ENCODE peak calls at places on chromosomes 12 and 14, in four cellular contexts. Q, M, A and N are unnamed samples.

GRCh38 chr14:67418368-67419174 is 6.6 kb upstream of the PLEK2 start:
- DNase-seq in Q (no peak), M (no peak), A (no peak), N (no peak)

GRCh38 chr12:110007874-110008273 is 8.6 kb downstream of the ANKRD13A start:
- DNase-seq in Q (no peak), M (no peak), A (no peak), N (no peak)

GRCh38 chr14:102785598-102785963 is 8.3 kb downstream of the TRAF3 start:
- DNase-seq in Q (no peak), M (no peak), A (no peak), N (no peak)

GRCh38 chr12:31362759-31363415 is 36.9 kb upstream of the SINHCAF start:
- DNase-seq in Q (peak), M (no peak), A (no peak), N (peak)

GRCh38 chr14:103692871-103693270 is 22.4 kb downstream of the XRCC3 start:
- DNase-seq in Q (no peak), M (no peak), A (no peak), N (no peak)

GRCh38 chr12:118694128-118694775 is 287.1 kb upstream of the SRRM4 start:
- DNase-seq in Q (no peak), M (no peak), A (peak), N (no peak)

GRCh38 chr14:28243600-28243999 is 523.0 kb upstream of the FOXG1 start:
- DNase-seq in Q (no peak), M (peak), A (no peak), N (no peak)

GRCh38 chr14:30223385-30223785 is 295.7 kb upstream of the PRKD1 start:
- DNase-seq in Q (no peak), M (peak), A (no peak), N (no peak)

GRCh38 chr14:63269561-63270225 is 49.0 kb downstream of the GPHB5 start:
- DNase-seq in Q (no peak), M (peak), A (no peak), N (no peak)

GRCh38 chr12:42326466-42327226 is 679 bp downstream of the PPHLN1 start:
- DNase-seq in Q (peak), M (peak), A (peak), N (no peak)

GRCh38 chr14:49461529-49462401 is 124.4 kb downstream of the RPS29 start:
- DNase-seq in Q (peak), M (peak), A (no peak), N (peak)

GRCh38 chr12:67655829-67656614 is 7.5 kb downstream of the DYRK2 start:
- DNase-seq in Q (no peak), M (no peak), A (no peak), N (no peak)

GRCh38 chr14:69325086-69325485 is 65.1 kb downstream of the GALNT16 start:
- DNase-seq in Q (no peak), M (no peak), A (no peak), N (no peak)

GRCh38 chr12:27289414-27289813 is 43.2 kb upstream of the BMAL2 start:
- DNase-seq in Q (no peak), M (no peak), A (no peak), N (no peak)

GRCh38 chr12:105219261-105220018 is 16.5 kb downstream of the APPL2 start:
- DNase-seq in Q (no peak), M (no peak), A (no peak), N (no peak)

GRCh38 chr12:62817556-62818271 is 117.2 kb downstream of the PPM1H start:
- DNase-seq in Q (no peak), M (peak), A (peak), N (no peak)

GRCh38 chr14:55581011-55581806 is 1.2 kb downstream of the KTN1 start:
- DNase-seq in Q (peak), M (peak), A (peak), N (peak)

GRCh38 chr14:36294543-36294942 is 25.9 kb downstream of the MBIP start:
- DNase-seq in Q (no peak), M (no peak), A (no peak), N (no peak)

GRCh38 chr12:56337753-56338221 is 897 bp upstream of the IL23A start:
- DNase-seq in Q (no peak), M (no peak), A (no peak), N (peak)

GRCh38 chr12:43653917-43654316 is 101.9 kb upstream of the ADAMTS20 start:
- DNase-seq in Q (no peak), M (no peak), A (no peak), N (no peak)

GRCh38 chr12:85951823-85952222 is 77.7 kb downstream of the NTS start:
- DNase-seq in Q (no peak), M (peak), A (no peak), N (no peak)

GRCh38 chr12:646303-647038 is 16.8 kb downstream of the NINJ2 start:
- DNase-seq in Q (no peak), M (peak), A (no peak), N (no peak)

GRCh38 chr14:23550827-23551265 is 719 bp downstream of the ZFHX2 start:
- DNase-seq in Q (no peak), M (no peak), A (no peak), N (no peak)

GRCh38 chr12:20451759-20452158 is 83.4 kb downstream of the PDE3A start:
- DNase-seq in Q (no peak), M (peak), A (no peak), N (no peak)

GRCh38 chr14:74867673-74868072 is 8.3 kb downstream of the PROX2 start:
- DNase-seq in Q (no peak), M (no peak), A (peak), N (peak)

GRCh38 chr14:76201162-76201561 is 49.4 kb downstream of the GPATCH2L start:
- DNase-seq in Q (no peak), M (peak), A (no peak), N (no peak)

GRCh38 chr12:203462-204260 is 10.3 kb downstream of the SLC6A12 start:
- DNase-seq in Q (no peak), M (no peak), A (peak), N (no peak)

GRCh38 chr12:95942532-95943230 is at the start of gene CCDC38:
- DNase-seq in Q (peak), M (peak), A (peak), N (peak)

GRCh38 chr12:123131879-123132402 is 18.9 kb downstream of the PITPNM2 start:
- DNase-seq in Q (no peak), M (no peak), A (peak), N (peak)

GRCh38 chr12:14327717-14328116 is 37.8 kb upstream of the ATF7IP start:
- DNase-seq in Q (no peak), M (peak), A (no peak), N (no peak)

GRCh38 chr12:49043241-49043640 is 17.4 kb downstream of the KMT2D start:
- DNase-seq in Q (no peak), M (no peak), A (no peak), N (no peak)

GRCh38 chr12:1367331-1367730 is 227.1 kb downstream of the FBXL14 start:
- DNase-seq in Q (no peak), M (no peak), A (no peak), N (no peak)

GRCh38 chr14:88790501-88791251 is 2.1 kb downstream of the EML5 start:
- DNase-seq in Q (no peak), M (no peak), A (no peak), N (no peak)

GRCh38 chr12:40168868-40169267 is 55.9 kb upstream of the LRRK2 start:
- DNase-seq in Q (peak), M (no peak), A (no peak), N (no peak)

GRCh38 chr12:75660805-75661404 is 149.5 kb upstream of the KRR1 start:
- DNase-seq in Q (no peak), M (peak), A (no peak), N (no peak)

GRCh38 chr14:90228478-90228877 is 27.9 kb upstream of the PSMC1 start:
- DNase-seq in Q (no peak), M (no peak), A (no peak), N (no peak)

GRCh38 chr14:102930138-102930752 is 7.8 kb downstream of the AMN start:
- DNase-seq in Q (no peak), M (no peak), A (no peak), N (no peak)

GRCh38 chr14:64796369-64796768 is 83.3 kb downstream of the SPTB start:
- DNase-seq in Q (no peak), M (no peak), A (no peak), N (no peak)

GRCh38 chr12:79983492-79983891 is 48.6 kb upstream of the PPP1R12A start:
- DNase-seq in Q (no peak), M (peak), A (no peak), N (no peak)